ENCODE peak calls at places on chromosomes 2 and 18, in five cellular contexts. I is stimulated activated CD4-positive, alpha-beta T cell treated with anti-CD3 and anti-CD28 coated beads, Interleukin-1b, Interleukin-23, amount 100 ng/mL, for 24 hours; A is NCI-H1436 treated with DMSO at 0.1 percent for 48 hours; J is ureter; Z is AG09309. Y is an unnamed sample.

GRCh38 chr18:57447154-57447621 is 12.0 kb downstream of the ONECUT2 start:
- DNase-seq in Z (no peak), I (no peak), J (no peak), A (no peak), Y (no peak)

GRCh38 chr2:124649001-124649400 is 623.9 kb downstream of the CNTNAP5 start:
- DNase-seq in J (no peak), A (no peak), Z (no peak), I (no peak), Y (no peak)

GRCh38 chr2:158024288-158024898 is 77.3 kb upstream of the UPP2 start:
- DNase-seq in J (no peak), Z (no peak), A (no peak), I (peak), Y (no peak)

GRCh38 chr18:3605562-3606443 is 155.8 kb downstream of the TGIF1 start:
- DNase-seq in Z (no peak), A (no peak), J (no peak), I (no peak), Y (no peak)

GRCh38 chr18:4843771-4844170 is 353.3 kb downstream of the AKAIN1 start:
- DNase-seq in I (no peak), Z (no peak), A (no peak), J (no peak), Y (no peak)

GRCh38 chr2:217995741-217996141 is 7.1 kb downstream of the TNS1 start:
- DNase-seq in A (no peak), Z (no peak), J (peak), I (no peak), Y (no peak)

GRCh38 chr18:73758446-73758845 is 389.2 kb downstream of the FBXO15 start:
- DNase-seq in Z (no peak), A (no peak), I (no peak), J (no peak), Y (no peak)

GRCh38 chr2:152661076-152661475 is 56.2 kb downstream of the PRPF40A start:
- DNase-seq in A (no peak), I (no peak), Z (no peak), J (no peak), Y (no peak)

GRCh38 chr18:5746844-5747243 is 148.5 kb downstream of the TMEM200C start:
- DNase-seq in J (no peak), Z (no peak), A (peak), I (no peak), Y (peak)

GRCh38 chr18:44802508-44802907 is 121.8 kb downstream of the SETBP1 start:
- DNase-seq in J (no peak), I (no peak), Z (no peak), A (no peak), Y (no peak)

GRCh38 chr2:190603374-190603773 is 45.5 kb upstream of the NAB1 start:
- DNase-seq in J (no peak), I (no peak), Z (no peak), A (no peak), Y (no peak)

GRCh38 chr2:118032169-118033013 is 18.5 kb upstream of the CCDC93 start:
- DNase-seq in I (no peak), J (no peak), A (no peak), Z (no peak), Y (no peak)

GRCh38 chr2:172922294-172922693 is 153.4 kb upstream of the MAP3K20 start:
- DNase-seq in I (no peak), A (no peak), J (no peak), Z (no peak), Y (no peak)

GRCh38 chr2:29213871-29214341 is 98.7 kb downstream of the CLIP4 start:
- DNase-seq in Z (no peak), A (no peak), J (no peak), I (no peak), Y (peak)

GRCh38 chr2:7722212-7722910 is 805.1 kb downstream of the RNF144A start:
- DNase-seq in A (no peak), I (no peak), Z (no peak), J (no peak), Y (no peak)

GRCh38 chr2:222899413-222900181 is 38.8 kb downstream of the ACSL3 start:
- DNase-seq in J (no peak), A (no peak), I (no peak), Z (no peak), Y (no peak)

Y was measured in vagina.